ENCODE peak calls at places on chromosomes 11 and 22, in six cellular contexts. V is Daoy, X is fibroblast of mammary gland, L is dorsolateral prefrontal cortex, U is LHCN-M2, G is tibial artery. E is an unnamed sample.

GRCh38 chr22:50627452-50627913 is 469 bp downstream of the ARSA start:
- DNase-seq in V (no peak), X (no peak), L (no peak), U (no peak), G (no peak), E (no peak)

GRCh38 chr11:65987336-65987735 is 14.6 kb downstream of the EIF1AD start:
- DNase-seq in V (no peak), X (no peak), L (no peak), U (no peak), G (no peak), E (no peak)

GRCh38 chr22:21939392-21940319 is 13.0 kb downstream of the PPM1F start:
- DNase-seq in V (no peak), X (peak), L (no peak), U (no peak), G (no peak), E (no peak)

GRCh38 chr11:72724021-72724561 is 28.1 kb downstream of the ARAP1 start:
- DNase-seq in V (no peak), X (no peak), L (no peak), U (no peak), G (no peak), E (no peak)

GRCh38 chr22:21823740-21824438 is 43.6 kb downstream of the MAPK1 start:
- DNase-seq in V (no peak), X (peak), L (no peak), U (no peak), G (no peak), E (no peak)

GRCh38 chr22:50306753-50307749 is at the start of gene PLXNB2:
- DNase-seq in V (peak), X (peak), L (peak), U (peak), G (peak), E (peak)

GRCh38 chr11:64358907-64359711 is at the start of gene RPS6KA4:
- DNase-seq in V (peak), X (peak), L (peak), U (peak), G (peak), E (no peak)

GRCh38 chr11:20042025-20042639 is 118.1 kb downstream of the DBX1 start:
- DNase-seq in V (peak), X (no peak), L (no peak), U (no peak), G (no peak), E (no peak)

GRCh38 chr11:48047616-48048015 is 67.3 kb downstream of the PTPRJ start:
- DNase-seq in V (peak), X (no peak), L (no peak), U (no peak), G (no peak), E (no peak)

GRCh38 chr11:13889566-13890214 is 72.8 kb upstream of the SPON1 start:
- DNase-seq in V (no peak), X (no peak), L (no peak), U (no peak), G (no peak), E (no peak)

GRCh38 chr11:46315783-46316563 is 31.3 kb upstream of the DGKZ start:
- DNase-seq in V (no peak), X (no peak), L (no peak), U (no peak), G (no peak), E (no peak)

GRCh38 chr11:110989734-110990133 is 255.8 kb upstream of the POU2AF2 start:
- DNase-seq in V (no peak), X (peak), L (no peak), U (peak), G (peak), E (no peak)

GRCh38 chr22:23163665-23164064 is 16.6 kb upstream of the BCR start:
- DNase-seq in V (no peak), X (no peak), L (peak), U (no peak), G (peak), E (no peak)

GRCh38 chr22:48496987-48497650 is 1330.6 kb downstream of the BRD1 start:
- DNase-seq in V (no peak), X (no peak), L (no peak), U (no peak), G (no peak), E (no peak)

GRCh38 chr11:94134651-94135512 is 6.2 kb downstream of the PANX1 start:
- DNase-seq in V (peak), X (peak), L (no peak), U (peak), G (peak), E (no peak)

GRCh38 chr22:22877523-22878210 is 9.9 kb upstream of the IGLL5 start:
- DNase-seq in V (peak), X (peak), L (no peak), U (peak), G (no peak), E (no peak)

GRCh38 chr11:85115798-85116197 is 511.3 kb downstream of the DLG2 start:
- DNase-seq in V (no peak), X (no peak), L (no peak), U (no peak), G (no peak), E (no peak)

GRCh38 chr11:78268516-78269410 is 80.0 kb downstream of the USP35 start:
- DNase-seq in V (no peak), X (peak), L (no peak), U (no peak), G (peak), E (no peak)

GRCh38 chr11:27229511-27230174 is 133.4 kb downstream of the CCDC34 start:
- DNase-seq in V (no peak), X (no peak), L (no peak), U (no peak), G (no peak), E (peak)

GRCh38 chr11:34653851-34654490 is 33.1 kb downstream of the EHF start:
- DNase-seq in V (peak), X (peak), L (no peak), U (peak), G (no peak), E (no peak)

GRCh38 chr11:69479591-69480271 is 1.7 kb upstream of the LINC01488 start:
- DNase-seq in V (no peak), X (no peak), L (no peak), U (no peak), G (peak), E (no peak)

GRCh38 chr11:117146521-117146920 is 2.4 kb downstream of the PAFAH1B2 start:
- DNase-seq in V (peak), X (peak), L (no peak), U (peak), G (no peak), E (no peak)

GRCh38 chr11:121086866-121087265 is 14.2 kb upstream of the TECTA start:
- DNase-seq in V (peak), X (no peak), L (no peak), U (no peak), G (no peak), E (no peak)

GRCh38 chr11:77151804-77152513 is 23.9 kb downstream of the MYO7A start:
- DNase-seq in V (peak), X (peak), L (no peak), U (peak), G (no peak), E (no peak)

GRCh38 chr11:15551897-15552851 is 437.5 kb downstream of the INSC start:
- DNase-seq in V (no peak), X (no peak), L (no peak), U (no peak), G (no peak), E (no peak)

GRCh38 chr11:17157773-17158172 is 50.0 kb downstream of the PIK3C2A start:
- DNase-seq in V (no peak), X (no peak), L (no peak), U (no peak), G (no peak), E (no peak)

GRCh38 chr11:16603890-16604783 is 134.3 kb upstream of the C11orf58 start:
- DNase-seq in V (peak), X (no peak), L (no peak), U (peak), G (peak), E (no peak)

GRCh38 chr11:27995082-27995481 is 112.9 kb downstream of the KIF18A start:
- DNase-seq in V (no peak), X (peak), L (no peak), U (peak), G (no peak), E (no peak)

GRCh38 chr11:125410091-125410490 is 86.0 kb downstream of the FEZ1 start:
- DNase-seq in V (peak), X (no peak), L (no peak), U (peak), G (no peak), E (peak)

GRCh38 chr22:49880281-49880680 is 26.6 kb downstream of the ZBED4 start:
- DNase-seq in V (no peak), X (no peak), L (no peak), U (no peak), G (no peak), E (no peak)

GRCh38 chr11:26779466-26779865 is 57.6 kb upstream of the SLC5A12 start:
- DNase-seq in V (no peak), X (peak), L (no peak), U (no peak), G (no peak), E (no peak)

GRCh38 chr11:45225277-45225676 is 60.9 kb downstream of the SYT13 start:
- DNase-seq in V (no peak), X (no peak), L (no peak), U (no peak), G (no peak), E (no peak)

E was measured in H1.